ENCODE peak calls at places on chromosomes 12 and 14, in ten cellular contexts. O is tibial nerve; B is stomach; Q is right lobe of liver; J is PC-9; U is CD8-positive, alpha-beta memory T cell; F is GM12878; L is left ventricle myocardium inferior; R is colonic mucosa; Z is tibial artery. D is an unnamed sample. For H3K36me3 and H3K9me3, the result is how much of the 10 kb centered on the place peaks cover.

GRCh38 chr12:52495385-52495784 is 2.3 kb upstream of the KRT6A start:
- DNase-seq in O (no peak), B (no peak), Q (no peak), J (peak), U (no peak), F (no peak), L (no peak), R (no peak), Z (no peak), D (no peak)

GRCh38 chr14:22606380-22606779 is 8.3 kb downstream of the ABHD4 start:
- DNase-seq in O (no peak), B (no peak), Q (no peak), J (no peak), U (no peak), F (no peak), L (no peak), R (no peak), Z (no peak), D (no peak)

GRCh38 chr12:86216591-86216990 is 39.6 kb downstream of the MGAT4C start:
- DNase-seq in O (no peak), B (no peak), Q (no peak), J (no peak), U (no peak), F (no peak), L (no peak), R (no peak), Z (no peak), D (no peak)

GRCh38 chr14:105058521-105059034 is 6.7 kb downstream of the GPR132 start:
- DNase-seq in O (no peak), B (no peak), Q (peak), J (no peak), U (no peak), F (no peak), L (no peak), R (no peak), Z (no peak), D (no peak)

GRCh38 chr12:102948941-102949352 is 8.5 kb upstream of the ASCL1 start:
- DNase-seq in O (peak), B (peak), Q (peak), J (peak), U (peak), F (no peak), L (peak), R (peak), Z (no peak), D (peak)

GRCh38 chr12:113418213-113418879 is 3.8 kb upstream of the SDSL start:
- DNase-seq in O (no peak), B (no peak), Q (peak), J (no peak), U (no peak), F (no peak), L (no peak), R (no peak), Z (no peak), D (no peak)

GRCh38 chr14:35533357-35534129 is 421 bp upstream of the INSM2 start:
- DNase-seq in O (no peak), B (peak), Q (peak), J (peak), U (peak), F (no peak), L (peak), R (peak), Z (no peak), D (peak)

GRCh38 chr14:105889666-105890473 is 363.5 kb downstream of the TMEM121 start:
- DNase-seq in O (peak), B (no peak), Q (peak), J (no peak), U (no peak), F (no peak), L (peak), R (no peak), Z (peak), D (no peak)

GRCh38 chr12:126358806-126359205 is 1293.6 kb downstream of the AACS start:
- DNase-seq in O (no peak), B (no peak), Q (no peak), J (no peak), U (no peak), F (no peak), L (no peak), R (no peak), Z (no peak), D (no peak)

GRCh38 chr12:12126551-12126950 is 55.8 kb downstream of the BCL2L14 start:
- DNase-seq in O (no peak), B (no peak), Q (no peak), J (no peak), U (no peak), F (no peak), L (no peak), R (no peak), Z (no peak), D (no peak)

GRCh38 chr12:3314306-3314663 is 176.7 kb upstream of the PRMT8 start:
- DNase-seq in O (no peak), B (no peak), Q (no peak), J (no peak), U (no peak), F (no peak), L (no peak), R (no peak), Z (no peak), D (no peak)

GRCh38 chr14:49896956-49897355 is 4.1 kb downstream of the ARF6 start:
- DNase-seq in O (no peak), B (no peak), Q (no peak), J (no peak), U (no peak), F (no peak), L (no peak), R (peak), Z (no peak), D (no peak)

GRCh38 chr14:37247777-37248461 is 50.2 kb downstream of the MIPOL1 start:
- DNase-seq in O (no peak), B (no peak), Q (no peak), J (no peak), U (no peak), F (no peak), L (no peak), R (no peak), Z (no peak), D (no peak)

GRCh38 chr12:49345840-49346658 is 639 bp upstream of the DNAJC22 start:
- DNase-seq in O (no peak), B (peak), Q (peak), J (no peak), U (no peak), F (no peak), L (no peak), R (no peak), Z (peak), D (no peak)

GRCh38 chr14:90513151-90514014 is 116.6 kb downstream of the CALM1 start:
- DNase-seq in O (peak), B (peak), Q (no peak), J (peak), U (no peak), F (no peak), L (peak), R (peak), Z (peak), D (no peak)

GRCh38 chr12:46110928-46111699 is 120.7 kb upstream of the SCAF11 start:
- DNase-seq in O (no peak), B (no peak), Q (no peak), J (no peak), U (no peak), F (no peak), L (no peak), R (no peak), Z (no peak), D (no peak)

GRCh38 chr14:58639842-58640484 is 2.2 kb downstream of the DACT1 start:
- DNase-seq in O (no peak), B (no peak), Q (no peak), J (no peak), U (no peak), F (peak), L (no peak), R (peak), Z (no peak), D (peak)

GRCh38 chr12:127191124-127191523 is 1075.8 kb upstream of the TMEM132C start:
- DNase-seq in O (no peak), B (no peak), Q (no peak), J (no peak), U (no peak), F (no peak), L (no peak), R (no peak), Z (no peak), D (no peak)

GRCh38 chr12:51848843-51849735 is 571 bp upstream of the FIGNL2 start:
- DNase-seq in O (no peak), B (no peak), Q (peak), J (no peak), U (no peak), F (no peak), L (no peak), R (no peak), Z (no peak), D (no peak)

GRCh38 chr12:69502342-69503081 is 32.3 kb downstream of the FRS2 start:
- DNase-seq in O (no peak), B (no peak), Q (no peak), J (no peak), U (no peak), F (no peak), L (no peak), R (no peak), Z (no peak), D (peak)

GRCh38 chr12:111221296-111222026 is 147.4 kb downstream of the PHETA1 start:
- DNase-seq in O (no peak), B (no peak), Q (no peak), J (no peak), U (no peak), F (no peak), L (no peak), R (no peak), Z (no peak), D (peak)

GRCh38 chr12:57737467-57738141 is 938 bp downstream of the AGAP2 start:
- DNase-seq in O (no peak), B (no peak), Q (no peak), J (no peak), U (no peak), F (no peak), L (no peak), R (no peak), Z (no peak), D (no peak)

GRCh38 chr14:79580414-79580813 is 630.9 kb downstream of the DIO2 start:
- DNase-seq in O (no peak), B (no peak), Q (no peak), J (no peak), U (no peak), F (no peak), L (no peak), R (no peak), Z (no peak), D (no peak)

GRCh38 chr12:64674367-64674922 is 64.2 kb downstream of the RASSF3 start:
- DNase-seq in O (no peak), B (no peak), Q (no peak), J (no peak), U (peak), F (no peak), L (no peak), R (no peak), Z (no peak), D (no peak)

GRCh38 chr12:81610955-81611889 is 147.9 kb downstream of the PPFIA2 start:
- DNase-seq in O (no peak), B (no peak), Q (no peak), J (no peak), U (no peak), F (no peak), L (no peak), R (no peak), Z (no peak), D (no peak)

GRCh38 chr14:102708494-102708893 is 68.8 kb upstream of the TRAF3 start:
- DNase-seq in O (no peak), B (no peak), Q (no peak), J (no peak), U (no peak), F (peak), L (no peak), R (no peak), Z (no peak), D (no peak)

GRCh38 chr14:39267592-39268112 is 33.9 kb downstream of the MIA2 start:
- DNase-seq in O (no peak), B (no peak), Q (no peak), J (no peak), U (no peak), F (no peak), L (no peak), R (no peak), Z (no peak), D (no peak)

GRCh38 chr12:17304503-17305347 is 698.8 kb upstream of the LMO3 start:
- DNase-seq in O (no peak), B (no peak), Q (no peak), J (no peak), U (no peak), F (no peak), L (no peak), R (no peak), Z (no peak), D (no peak)

GRCh38 chr12:34407813-34408212 is 385.5 kb downstream of the ALG10 start:
- DNase-seq in O (no peak), B (no peak), Q (no peak), J (no peak), U (no peak), F (no peak), L (no peak), R (no peak), Z (no peak), D (no peak)

GRCh38 chr12:108394196-108394595 is 55.1 kb upstream of the CMKLR1 start:
- DNase-seq in O (no peak), B (no peak), Q (no peak), J (no peak), U (no peak), F (no peak), L (peak), R (no peak), Z (peak), D (peak)

GRCh38 chr14:74492413-74493342 is at the start of gene NPC2:
- DNase-seq in O (no peak), B (no peak), Q (no peak), J (no peak), U (no peak), F (no peak), L (no peak), R (no peak), Z (no peak), D (no peak)

GRCh38 chr14:94385553-94386057 is 2.8 kb downstream of the SERPINA1 start:
- DNase-seq in O (no peak), B (no peak), Q (peak), J (no peak), U (no peak), F (no peak), L (no peak), R (no peak), Z (no peak), D (no peak)

GRCh38 chr14:53929871-53930685 is 26.5 kb downstream of the BMP4 start:
- DNase-seq in O (no peak), B (no peak), Q (no peak), J (peak), U (no peak), F (no peak), L (no peak), R (peak), Z (no peak), D (no peak)

GRCh38 chr12:130463259-130463658 is 125.6 kb downstream of the PIWIL1 start:
- DNase-seq in O (no peak), B (no peak), Q (no peak), J (no peak), U (no peak), F (no peak), L (no peak), R (no peak), Z (no peak), D (no peak)

GRCh38 chr12:29073631-29074239 is 75.3 kb upstream of the FAR2 start:
- DNase-seq in O (no peak), B (no peak), Q (no peak), J (peak), U (peak), F (no peak), L (no peak), R (peak), Z (no peak), D (peak)

GRCh38 chr12:46472893-46473633 is 100.5 kb upstream of the SLC38A2 start:
- DNase-seq in O (no peak), B (no peak), Q (no peak), J (no peak), U (no peak), F (no peak), L (no peak), R (peak), Z (no peak), D (no peak)

GRCh38 chr12:105167346-105167745 is 59.8 kb downstream of the WASHC4 start:
- DNase-seq in O (no peak), B (no peak), Q (no peak), J (no peak), U (no peak), F (no peak), L (no peak), R (no peak), Z (no peak), D (no peak)

GRCh38 chr12:105170139-105170538 is 62.6 kb downstream of the WASHC4 start:
- DNase-seq in O (no peak), B (no peak), Q (no peak), J (no peak), U (no peak), F (no peak), L (no peak), R (no peak), Z (no peak), D (no peak)

GRCh38 chr12:105175397-105175990 is 60.5 kb downstream of the APPL2 start:
- DNase-seq in O (no peak), B (no peak), Q (no peak), J (no peak), U (no peak), F (no peak), L (no peak), R (no peak), Z (no peak), D (no peak)

GRCh38 chr12:105168006-105168405 is 60.5 kb downstream of the WASHC4 start:
- DNase-seq in O (no peak), B (no peak), Q (no peak), J (no peak), U (no peak), F (no peak), L (no peak), R (no peak), Z (no peak), D (no peak)

GRCh38 chr12:105172037-105172436 is 63.9 kb downstream of the APPL2 start:
- DNase-seq in O (no peak), B (no peak), Q (no peak), J (no peak), U (no peak), F (no peak), L (no peak), R (no peak), Z (no peak), D (no peak)
- H3K36me3 ChIP-seq in O (under half), B (half or more), Q (under half), J (under half), U (under half), F (under half), L (half or more), R (under half), Z (half or more), D (half or more)

DNA sequence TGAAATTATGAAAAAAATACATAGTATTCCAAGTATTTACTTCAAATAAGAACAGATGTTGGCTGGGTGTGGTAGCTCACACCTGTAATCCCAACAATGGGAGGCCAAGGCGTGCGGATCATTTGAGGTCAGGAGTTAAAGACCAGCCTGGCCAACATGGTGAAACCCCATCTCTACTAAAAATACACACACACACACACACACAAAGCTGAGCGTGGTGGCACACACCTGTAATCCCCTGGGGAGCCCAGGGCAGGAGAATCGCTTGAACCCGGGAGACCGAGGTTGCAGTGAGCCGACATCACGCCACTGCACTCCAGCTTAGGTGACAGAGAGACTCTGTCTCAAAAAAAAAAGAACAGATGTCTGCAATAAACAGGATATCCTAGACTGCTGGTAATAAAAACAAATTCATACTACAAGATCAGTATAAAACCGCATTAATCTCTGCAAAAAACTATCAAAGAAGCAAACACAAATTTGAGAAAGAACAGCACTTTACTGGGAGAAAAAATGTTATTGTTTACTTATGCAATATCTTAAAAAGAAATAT is 23.8 kb downstream of the EEA1 start:
- DNase-seq in O (no peak), B (no peak), Q (no peak), J (no peak), U (no peak), F (no peak), L (no peak), R (no peak), Z (no peak), D (no peak)
- H3K9me3 ChIP-seq in O (under half), B (under half), Q (under half), J (under half), U (under half), F (under half), L (under half), R (under half), Z (under half), D (under half)

GRCh38 chr12:122516544-122517361 is 10.0 kb downstream of the RSRC2 start:
- DNase-seq in O (no peak), B (no peak), Q (no peak), J (no peak), U (no peak), F (no peak), L (no peak), R (no peak), Z (no peak), D (no peak)
- H3K36me3 ChIP-seq in O (half or more), B (half or more), Q (half or more), J (half or more), U (half or more), F (half or more), L (half or more), R (under half), Z (half or more), D (half or more)

DNA sequence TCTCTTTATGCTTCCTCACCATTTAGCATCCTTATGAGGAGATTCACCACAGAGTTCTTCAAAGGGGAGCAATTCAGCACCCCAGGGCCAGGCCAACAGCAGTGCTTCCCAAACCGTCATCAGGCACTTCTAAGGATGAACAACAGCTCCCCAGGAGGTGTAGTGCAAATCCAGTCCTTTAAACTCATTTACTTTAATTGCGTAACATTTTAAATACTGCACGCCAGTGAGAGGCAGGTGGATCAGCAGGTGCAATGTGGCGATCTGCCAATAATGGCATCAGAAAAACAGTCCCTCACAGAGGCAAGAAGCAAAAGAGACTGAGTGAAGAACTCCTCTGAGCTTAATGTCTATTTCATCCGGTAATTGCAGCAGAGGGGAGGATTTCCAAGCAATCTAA is 770.9 kb upstream of the FOXG1 start:
- DNase-seq in O (no peak), B (no peak), Q (no peak), J (no peak), U (no peak), F (no peak), L (no peak), R (peak), Z (no peak), D (no peak)
- H3K9me3 ChIP-seq in O (under half), B (under half), Q (under half), J (under half), U (under half), F (under half), L (under half), R (under half), Z (under half), D (under half)

DNA sequence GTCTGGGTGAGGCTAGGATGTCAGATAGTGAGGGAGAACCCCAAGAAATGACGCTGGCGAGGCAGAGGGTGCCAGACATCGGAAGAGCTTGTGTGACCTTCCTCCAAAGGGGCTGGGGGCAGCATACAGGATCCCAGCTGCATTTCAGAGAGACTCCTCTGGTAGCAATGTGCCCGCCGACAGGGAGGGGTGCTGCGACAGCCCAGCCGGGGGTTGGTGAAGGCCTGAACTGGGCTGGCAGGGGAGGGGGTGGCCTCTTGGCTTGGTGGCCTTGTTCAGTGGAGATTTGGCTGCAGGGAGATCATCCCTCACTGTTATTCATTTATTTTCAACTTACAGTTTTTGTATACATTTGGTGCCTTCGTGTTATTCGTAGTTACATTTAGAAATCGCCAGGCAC is 5.2 kb downstream of the TCHP start:
- DNase-seq in O (no peak), B (no peak), Q (no peak), J (no peak), U (no peak), F (no peak), L (no peak), R (no peak), Z (no peak), D (no peak)
- H3K36me3 ChIP-seq in O (under half), B (half or more), Q (half or more), J (under half), U (under half), F (under half), L (half or more), R (under half), Z (half or more), D (under half)

D was measured in MG63.